ENCODE peak calls at places on chromosomes 1 and 21, in five cellular contexts. M is PC-3, J is psoas muscle, V is left ventricle myocardium inferior, Q is WERI-Rb-1. Z is an unnamed sample.

GRCh38 chr1:226424228-226425003 is 16.5 kb upstream of the PARP1 start:
- DNase-seq in M (peak; percentile 71), J (no peak), V (no peak), Q (no peak), Z (peak; percentile 63)

GRCh38 chr1:119008483-119009299 is 20.5 kb upstream of the TBX15 start:
- DNase-seq in M (peak; percentile 73), J (no peak), V (no peak), Q (peak; percentile 51), Z (peak; percentile 67)

GRCh38 chr21:26437326-26438009 is 135.6 kb downstream of the CYYR1 start:
- DNase-seq in M (no peak), J (no peak), V (no peak), Q (no peak), Z (no peak)

GRCh38 chr1:9593147-9593491 is 4.4 kb downstream of the TMEM201 start:
- DNase-seq in M (no peak), J (no peak), V (no peak), Q (no peak), Z (no peak)

GRCh38 chr1:56061824-56062223 is 517.5 kb downstream of the PLPP3 start:
- DNase-seq in M (peak; percentile 63), J (no peak), V (no peak), Q (no peak), Z (peak; percentile 57)

GRCh38 chr1:94154989-94155388 is 34.0 kb upstream of the ABCA4 start:
- DNase-seq in M (no peak), J (no peak), V (no peak), Q (no peak), Z (no peak)

GRCh38 chr1:41221995-41222991 is 19.8 kb downstream of the SCMH1 start:
- DNase-seq in M (no peak), J (no peak), V (no peak), Q (no peak), Z (peak; percentile 15)

GRCh38 chr1:117674521-117675400 is 68.9 kb downstream of the TENT5C start:
- DNase-seq in M (peak; percentile 43), J (no peak), V (no peak), Q (peak; percentile 30), Z (peak; percentile 50)

GRCh38 chr1:90400121-90400520 is 317.0 kb downstream of the BARHL2 start:
- DNase-seq in M (peak; percentile 70), J (no peak), V (no peak), Q (no peak), Z (peak; percentile 80)

GRCh38 chr1:160971618-160972056 is 17.0 kb upstream of the ITLN2 start:
- DNase-seq in M (no peak), J (no peak), V (no peak), Q (no peak), Z (peak; percentile 50)

GRCh38 chr1:154463512-154463990 is 38.5 kb upstream of the TDRD10 start:
- DNase-seq in M (peak; percentile 31), J (no peak), V (no peak), Q (no peak), Z (no peak)

GRCh38 chr1:42541104-42541503 is 78.0 kb downstream of the CCDC30 start:
- DNase-seq in M (no peak), J (no peak), V (no peak), Q (no peak), Z (no peak)
- H3K4me3 ChIP-seq in M (no peak overlapping the region), J (no peak overlapping the region), V (no peak overlapping the region), Q (no peak overlapping the region), Z (no peak overlapping the region)

GRCh38 chr1:173148538-173148937 is 58.6 kb downstream of the TNFSF4 start:
- DNase-seq in M (no peak), J (no peak), V (no peak), Q (no peak), Z (no peak)
- TF ChIP-seq CTCF in M (no peak), J (no peak), V (no peak), Q (no peak), Z (no peak)

DNA sequence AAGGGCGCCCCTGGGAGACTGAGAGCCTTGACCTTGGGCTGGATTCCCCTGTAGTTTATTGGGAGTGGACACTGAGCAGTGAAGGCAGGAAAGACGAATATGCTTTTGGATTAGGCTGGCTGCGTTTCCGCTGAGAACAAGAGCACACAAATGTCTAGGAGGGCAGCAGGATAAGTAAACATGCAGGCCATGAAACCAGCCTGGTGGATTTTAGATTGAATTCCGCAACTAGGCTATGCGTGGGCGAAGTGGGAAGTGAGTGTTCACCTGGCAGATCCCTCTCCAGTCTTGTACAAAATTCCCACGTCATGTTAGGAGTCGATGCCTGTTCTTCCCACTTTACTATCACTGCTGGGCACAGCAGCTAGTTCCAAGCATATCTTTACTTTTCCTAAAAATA is 21.4 kb upstream of the KCNJ6 start:
- DNase-seq in M (no peak), J (no peak), V (no peak), Q (no peak), Z (peak; percentile 23)
- H3K4me3 ChIP-seq in M (no peak overlapping the region), J (no peak overlapping the region), V (no peak overlapping the region), Q (no peak overlapping the region), Z (no peak overlapping the region)

GRCh38 chr1:60463146-60463545 is 389.6 kb upstream of the C1orf87 start:
- DNase-seq in M (no peak), J (no peak), V (no peak), Q (no peak), Z (no peak)
- TF ChIP-seq CTCF in M (no peak), J (no peak), V (no peak), Q (no peak), Z (no peak)

GRCh38 chr1:110393286-110393685 is 2.5 kb upstream of the SLC16A4 start:
- DNase-seq in M (no peak), J (no peak), V (no peak), Q (no peak), Z (no peak)

GRCh38 chr1:110390096-110390495 is 730 bp downstream of the SLC16A4 start:
- DNase-seq in M (no peak), J (peak; percentile 37), V (peak; percentile 24), Q (peak; percentile 22), Z (peak; percentile 83)

GRCh38 chr1:110390692-110391232 is at the start of gene SLC16A4:
- DNase-seq in M (no peak), J (no peak), V (no peak), Q (peak; percentile 21), Z (peak; percentile 75)

DNA sequence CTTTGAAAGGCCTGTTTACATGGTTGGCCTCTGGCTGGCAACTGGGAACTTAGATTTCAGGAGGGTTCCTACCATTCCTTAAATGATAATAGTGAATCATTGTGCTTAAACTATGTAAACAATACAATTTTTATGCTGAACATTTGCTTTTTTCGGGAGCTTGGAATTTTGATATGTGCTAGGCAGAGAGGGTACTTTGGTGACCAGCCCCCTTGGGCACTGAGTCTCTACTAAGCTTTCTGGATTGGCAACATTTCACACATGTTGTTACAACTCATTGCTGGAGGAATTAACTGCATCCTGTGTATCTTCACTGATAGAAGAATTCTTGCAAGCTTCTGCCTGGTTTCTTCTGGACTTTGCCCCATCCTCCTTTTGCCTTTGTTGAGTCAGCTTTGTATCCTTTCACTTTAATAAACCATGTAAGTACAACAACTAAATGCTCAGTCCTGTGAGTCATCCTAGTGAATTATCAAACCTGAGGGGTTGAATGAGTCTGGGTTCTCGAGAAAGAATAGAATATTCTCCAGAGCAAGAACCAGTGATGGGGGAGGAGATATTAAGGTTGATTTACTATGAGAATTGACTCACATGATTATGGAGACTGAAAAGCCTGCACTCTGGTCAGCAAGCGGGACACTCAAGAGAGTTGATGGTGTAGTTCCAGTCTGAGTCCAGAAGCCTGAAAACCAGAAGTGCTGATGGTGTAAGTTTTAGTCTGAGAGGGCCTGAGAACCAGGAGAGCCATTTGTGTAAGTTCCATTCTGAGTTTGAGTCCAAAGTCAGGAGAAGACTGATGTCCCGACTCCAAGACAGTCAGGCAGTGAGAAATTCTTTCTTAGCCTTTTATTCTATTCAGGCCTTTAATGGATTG is 3.1 kb upstream of the SLC16A4 start:
- DNase-seq in M (peak; percentile 89), J (no peak), V (no peak), Q (no peak), Z (peak; percentile 84)
- H3K4me3 ChIP-seq in M (peak overlapping the region; percentile 21), J (no peak overlapping the region), V (no peak overlapping the region), Q (no peak overlapping the region), Z (no peak overlapping the region)

DNA sequence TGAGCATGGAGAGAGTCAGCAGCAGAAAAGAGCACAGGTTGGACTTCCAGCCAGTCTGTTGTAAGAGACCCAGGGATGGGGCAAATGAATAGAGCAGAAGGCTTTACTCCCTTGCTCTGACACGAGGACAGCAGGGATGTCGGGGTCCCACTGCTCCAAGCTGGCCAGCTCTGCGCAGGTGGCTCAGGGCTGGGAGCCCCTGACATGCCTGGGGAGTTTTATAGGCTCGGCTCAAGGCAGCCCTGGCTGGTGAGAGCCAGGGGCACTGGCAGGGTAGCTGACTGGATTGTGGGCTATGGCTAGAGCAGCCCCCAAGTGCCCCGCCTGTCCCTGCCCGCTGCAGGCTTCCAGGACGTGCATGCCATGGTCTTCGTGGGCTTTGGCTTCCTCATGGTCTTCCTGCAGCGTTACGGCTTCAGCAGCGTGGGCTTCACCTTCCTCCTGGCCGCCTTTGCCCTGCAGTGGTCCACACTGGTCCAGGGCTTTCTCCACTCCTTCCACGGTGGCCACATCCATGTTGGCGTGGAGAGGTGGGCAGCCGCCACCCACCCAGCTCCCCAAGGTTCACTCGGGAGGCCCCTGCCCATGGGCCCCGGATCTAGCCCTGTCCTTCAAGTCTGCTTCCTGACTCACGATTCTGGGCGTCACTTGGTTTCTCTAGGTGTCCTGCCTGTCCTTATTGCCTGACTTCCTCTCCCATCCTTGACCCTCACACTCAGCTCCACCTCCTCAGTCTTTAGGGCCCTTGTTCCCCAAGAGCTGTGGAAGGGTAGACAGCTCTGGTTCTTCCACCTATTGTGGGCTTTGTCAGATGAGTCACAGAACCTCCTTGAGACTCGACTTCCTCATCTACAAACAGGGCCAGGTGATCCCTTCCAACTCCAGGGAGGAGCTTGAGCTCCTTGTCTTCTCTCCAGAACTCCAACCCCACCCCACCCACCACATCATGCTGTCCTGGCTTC is 8.2 kb downstream of the RHBG start:
- DNase-seq in M (no peak), J (no peak), V (no peak), Q (no peak), Z (no peak)
- TF ChIP-seq CTCF in M (no peak), J (no peak), V (no peak), Q (no peak), Z (no peak)